ENCODE peak calls at places on chromosomes 3 and 15, in five cellular contexts. V is posterior cingulate gyrus; F is Caki2; A is left lung; H is stimulated activated CD8-positive, alpha-beta memory T cell treated with anti-CD3 and anti-CD28 coated beads, Interleukin-7, amount 100 ng/mL, for 48 hours. Q is an unnamed sample.

GRCh38 chr15:50137330-50137761 is 18.3 kb upstream of the ATP8B4 start:
- DNase-seq in V (no peak), F (peak), A (no peak), H (peak), Q (no peak)

GRCh38 chr3:129358177-129359101 is 70.0 kb downstream of the EFCAB12 start:
- DNase-seq in V (no peak), F (no peak), A (no peak), H (no peak), Q (no peak)

GRCh38 chr3:133937756-133938601 is 42.3 kb upstream of the RAB6B start:
- DNase-seq in V (no peak), F (no peak), A (no peak), H (no peak), Q (no peak)

GRCh38 chr3:71521940-71522876 is 61.3 kb downstream of the FOXP1 start:
- DNase-seq in V (no peak), F (no peak), A (no peak), H (no peak), Q (no peak)

GRCh38 chr3:134923286-134923685 is 128.2 kb downstream of the EPHB1 start:
- DNase-seq in V (no peak), F (no peak), A (no peak), H (no peak), Q (no peak)

GRCh38 chr3:114404590-114404989 is 110.8 kb downstream of the TIGIT start:
- DNase-seq in V (no peak), F (no peak), A (no peak), H (no peak), Q (no peak)

GRCh38 chr3:66095295-66096001 is 56.7 kb upstream of the MAGI1 start:
- DNase-seq in V (no peak), F (no peak), A (no peak), H (no peak), Q (no peak)

GRCh38 chr15:69758291-69758771 is 305.7 kb downstream of the RPLP1 start:
- DNase-seq in V (no peak), F (peak), A (no peak), H (no peak), Q (no peak)

GRCh38 chr3:185688808-185689207 is 102.7 kb downstream of the SENP2 start:
- DNase-seq in V (no peak), F (peak), A (no peak), H (no peak), Q (no peak)

GRCh38 chr15:21262851-21263400 is 177.4 kb downstream of the POTEB3 start:
- DNase-seq in V (no peak), F (no peak), A (no peak), H (no peak), Q (no peak)

GRCh38 chr3:170233532-170233931 is 11.3 kb downstream of the PRKCI start:
- DNase-seq in V (no peak), F (peak), A (no peak), H (no peak), Q (no peak)

GRCh38 chr3:196198771-196199753 is 12.1 kb downstream of the ZDHHC19 start:
- DNase-seq in V (no peak), F (no peak), A (no peak), H (no peak), Q (no peak)

GRCh38 chr3:172218350-172219323 is 179.3 kb downstream of the FNDC3B start:
- DNase-seq in V (no peak), F (peak), A (no peak), H (no peak), Q (no peak)

GRCh38 chr3:31420311-31420710 is 112.4 kb upstream of the STT3B start:
- DNase-seq in V (no peak), F (no peak), A (no peak), H (no peak), Q (no peak)

GRCh38 chr15:64045774-64046346 is 425 bp downstream of the DAPK2 start:
- DNase-seq in V (peak), F (peak), A (no peak), H (no peak), Q (no peak)

GRCh38 chr3:181487236-181487978 is 224.3 kb upstream of the SOX2 start:
- DNase-seq in V (no peak), F (no peak), A (no peak), H (no peak), Q (no peak)

GRCh38 chr15:51444807-51445206 is 103.4 kb downstream of the GLDN start:
- DNase-seq in V (no peak), F (no peak), A (no peak), H (no peak), Q (no peak)

GRCh38 chr3:136239094-136239493 is 11.0 kb upstream of the PCCB start:
- DNase-seq in V (no peak), F (no peak), A (no peak), H (no peak), Q (no peak)

GRCh38 chr3:149393355-149394165 is 16.1 kb upstream of the TM4SF1 start:
- DNase-seq in V (peak), F (peak), A (peak), H (no peak), Q (peak)

GRCh38 chr3:66486646-66487045 is 14.2 kb downstream of the LRIG1 start:
- DNase-seq in V (no peak), F (no peak), A (no peak), H (no peak), Q (no peak)

GRCh38 chr3:55327131-55327920 is 159.8 kb downstream of the WNT5A start:
- DNase-seq in V (no peak), F (peak), A (no peak), H (no peak), Q (no peak)

GRCh38 chr3:127803619-127804018 is 18.7 kb downstream of the MGLL start:
- DNase-seq in V (no peak), F (peak), A (no peak), H (no peak), Q (no peak)

GRCh38 chr3:161166051-161166450 is 55.1 kb upstream of the NMD3 start:
- DNase-seq in V (no peak), F (no peak), A (no peak), H (no peak), Q (no peak)

GRCh38 chr15:36924076-36924475 is 176.3 kb downstream of the MEIS2 start:
- DNase-seq in V (no peak), F (no peak), A (no peak), H (no peak), Q (no peak)

GRCh38 chr15:48500595-48500994 is 144.9 kb downstream of the FBN1 start:
- DNase-seq in V (no peak), F (no peak), A (no peak), H (no peak), Q (no peak)

GRCh38 chr15:23467110-23467600 is 20.1 kb upstream of the GOLGA6L2 start:
- DNase-seq in V (no peak), F (peak), A (no peak), H (no peak), Q (peak)

GRCh38 chr3:139561959-139562676 is 22.6 kb upstream of the RBP1 start:
- DNase-seq in V (no peak), F (peak), A (no peak), H (no peak), Q (no peak)

GRCh38 chr15:101482526-101483371 is 6.8 kb downstream of the PCSK6 start:
- DNase-seq in V (peak), F (no peak), A (no peak), H (no peak), Q (no peak)

GRCh38 chr3:14555835-14556234 is 15.7 kb upstream of the GRIP2 start:
- DNase-seq in V (no peak), F (no peak), A (no peak), H (no peak), Q (no peak)

GRCh38 chr3:183536238-183536880 is 19.1 kb downstream of the KLHL6 start:
- DNase-seq in V (no peak), F (no peak), A (no peak), H (no peak), Q (no peak)

GRCh38 chr3:114147281-114147680 is 31.6 kb downstream of the DRD3 start:
- DNase-seq in V (no peak), F (no peak), A (no peak), H (no peak), Q (no peak)

GRCh38 chr3:109927726-109928125 is 590.4 kb upstream of the DPPA4 start:
- DNase-seq in V (no peak), F (no peak), A (no peak), H (no peak), Q (no peak)

GRCh38 chr3:148344522-148344921 is 353.2 kb upstream of the AGTR1 start:
- DNase-seq in V (no peak), F (no peak), A (no peak), H (no peak), Q (no peak)

GRCh38 chr15:41892621-41893421 is 1.0 kb downstream of the SPTBN5 start:
- DNase-seq in V (no peak), F (peak), A (no peak), H (no peak), Q (no peak)

GRCh38 chr15:40081691-40082194 is 26.9 kb downstream of the BMF start:
- DNase-seq in V (peak), F (no peak), A (no peak), H (no peak), Q (peak)

GRCh38 chr15:51623386-51623938 is 891 bp upstream of the DMXL2 start:
- DNase-seq in V (no peak), F (peak), A (no peak), H (no peak), Q (peak)

GRCh38 chr15:92848852-92849598 is 51.1 kb upstream of the CHD2 start:
- DNase-seq in V (no peak), F (no peak), A (no peak), H (no peak), Q (no peak)

GRCh38 chr3:118501152-118501551 is 533.5 kb downstream of the IGSF11 start:
- DNase-seq in V (peak), F (no peak), A (peak), H (no peak), Q (no peak)

Q was measured in KG1.